ENCODE peak calls at places on chromosomes 12 and 14, in four cellular contexts. S is GM12891, G is GM12878, C is K562. F is an unnamed sample.

GRCh38 chr14:104080557-104081492 is 4.7 kb upstream of the ASPG start:
- DNase-seq in S (no peak), G (no peak), C (no peak), F (no peak)

GRCh38 chr14:91284791-91285548 is 40.5 kb upstream of the GPR68 start:
- DNase-seq in S (no peak), G (no peak), C (no peak), F (no peak)

GRCh38 chr14:104743461-104744380 is 9.2 kb upstream of the SIVA1 start:
- DNase-seq in S (no peak), G (no peak), C (no peak), F (no peak)

GRCh38 chr12:15670756-15671155 is 118.4 kb downstream of the EPS8 start:
- DNase-seq in S (no peak), G (no peak), C (no peak), F (no peak)

GRCh38 chr12:123890536-123890902 is 82.1 kb downstream of the CCDC92 start:
- DNase-seq in S (no peak), G (no peak), C (no peak), F (no peak)

GRCh38 chr14:87312138-87312537 is 680.8 kb downstream of the GALC start:
- DNase-seq in S (no peak), G (no peak), C (no peak), F (no peak)

GRCh38 chr14:32933943-32934890 is 4.5 kb upstream of the NPAS3 start:
- DNase-seq in S (no peak), G (no peak), C (no peak), F (no peak)

GRCh38 chr12:91179315-91179714 is 3.3 kb downstream of the DCN start:
- DNase-seq in S (no peak), G (no peak), C (no peak), F (no peak)

GRCh38 chr14:75831971-75832370 is 149.8 kb downstream of the TGFB3 start:
- DNase-seq in S (no peak), G (no peak), C (peak), F (peak)

GRCh38 chr12:72094490-72094889 is 155.8 kb downstream of the TPH2 start:
- DNase-seq in S (no peak), G (no peak), C (no peak), F (no peak)

GRCh38 chr12:127803545-127803944 is 463.4 kb upstream of the TMEM132C start:
- DNase-seq in S (no peak), G (no peak), C (no peak), F (no peak)

GRCh38 chr12:133264173-133264572 is 28.5 kb upstream of the ANHX start:
- DNase-seq in S (no peak), G (no peak), C (no peak), F (no peak)

GRCh38 chr14:51850651-51851050 is 9.8 kb upstream of the GNG2 start:
- DNase-seq in S (no peak), G (no peak), C (no peak), F (no peak)

GRCh38 chr14:75554482-75554881 is 23.9 kb upstream of the FLVCR2 start:
- DNase-seq in S (no peak), G (no peak), C (no peak), F (no peak)

GRCh38 chr12:112711507-112711906 is 80.0 kb upstream of the RPH3A start:
- DNase-seq in S (no peak), G (no peak), C (no peak), F (no peak)

GRCh38 chr12:112716099-112717093 is 75.2 kb upstream of the RPH3A start:
- DNase-seq in S (no peak), G (no peak), C (peak), F (no peak)

GRCh38 chr12:112711026-112711425 is 80.5 kb upstream of the RPH3A start:
- DNase-seq in S (no peak), G (no peak), C (no peak), F (no peak)

DNA sequence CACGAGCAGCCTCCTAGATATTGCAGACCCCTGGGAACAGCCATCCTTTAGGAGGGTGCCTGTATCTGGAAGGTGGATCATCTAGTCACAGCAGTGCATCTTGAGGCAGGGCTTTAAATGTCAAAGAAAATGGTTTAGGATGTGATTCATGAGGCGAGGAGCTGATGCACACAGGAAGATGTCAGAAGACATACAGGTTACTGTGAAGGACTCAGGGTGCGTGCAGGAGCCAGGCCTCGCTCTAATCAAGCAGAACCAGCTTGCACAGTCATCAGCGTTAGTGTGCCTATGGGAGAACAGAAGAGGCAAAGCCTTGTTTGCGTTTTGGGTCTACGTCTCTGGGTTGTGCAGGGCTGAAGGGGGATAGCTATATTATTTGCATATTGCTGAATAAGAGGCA is 77.4 kb upstream of the RPH3A start:
- DNase-seq in S (no peak), G (no peak), C (no peak), F (no peak)
- TF ChIP-seq SPI1 in S (no peak), G (no peak), C (no peak), F (no peak)

GRCh38 chr12:57904848-57905811 is 36.2 kb upstream of the ATP23 start:
- DNase-seq in S (no peak), G (peak), C (peak), F (peak)

GRCh38 chr12:57905812-57906475 is 35.4 kb upstream of the ATP23 start:
- DNase-seq in S (no peak), G (no peak), C (no peak), F (no peak)

GRCh38 chr12:57906821-57907220 is 34.5 kb upstream of the ATP23 start:
- DNase-seq in S (no peak), G (no peak), C (no peak), F (no peak)

GRCh38 chr12:57902371-57903042 is 38.9 kb upstream of the ATP23 start:
- DNase-seq in S (no peak), G (no peak), C (no peak), F (peak)

GRCh38 chr12:57904426-57904825 is 36.9 kb upstream of the ATP23 start:
- DNase-seq in S (no peak), G (no peak), C (no peak), F (no peak)
- TF ChIP-seq POLR2AphosphoS5 in S (no peak), G (no peak), C (no peak), F (no peak)

DNA sequence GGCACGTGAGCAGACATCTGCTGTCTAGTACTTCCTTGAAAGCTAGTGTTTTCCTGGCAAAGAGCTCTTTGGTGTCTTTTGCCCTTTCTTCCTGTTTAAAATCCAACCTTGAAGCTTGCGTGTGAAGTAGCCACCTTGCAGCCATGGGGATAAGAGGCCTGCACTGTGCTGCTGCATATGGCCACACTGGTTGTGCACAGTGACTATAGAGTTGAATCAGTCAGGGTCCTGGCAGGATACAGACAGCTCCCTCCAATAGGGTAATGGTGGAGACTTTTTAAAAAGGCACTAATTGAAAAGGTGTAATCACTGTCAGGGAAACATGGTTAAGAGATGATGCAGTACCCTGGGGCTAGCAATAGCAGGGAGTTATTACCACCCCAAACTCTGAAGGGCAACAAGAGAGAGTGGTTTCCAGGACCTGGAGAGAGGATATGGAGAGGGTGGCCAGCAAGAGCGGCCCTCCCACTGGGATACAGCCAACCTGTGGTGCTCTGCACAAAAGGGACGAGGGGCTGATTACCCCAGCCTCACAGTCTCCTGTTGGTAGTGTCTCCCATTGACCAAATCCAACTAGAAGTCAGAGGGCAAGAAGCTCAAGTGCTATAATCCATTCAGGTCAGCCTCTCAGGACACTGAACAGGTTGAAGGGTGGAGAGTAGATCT is 4.8 kb upstream of the GLT8D2 start:
- DNase-seq in S (no peak), G (no peak), C (no peak), F (no peak)
- TF ChIP-seq SPI1 in S (no peak), G (no peak), C (no peak), F (no peak)

DNA sequence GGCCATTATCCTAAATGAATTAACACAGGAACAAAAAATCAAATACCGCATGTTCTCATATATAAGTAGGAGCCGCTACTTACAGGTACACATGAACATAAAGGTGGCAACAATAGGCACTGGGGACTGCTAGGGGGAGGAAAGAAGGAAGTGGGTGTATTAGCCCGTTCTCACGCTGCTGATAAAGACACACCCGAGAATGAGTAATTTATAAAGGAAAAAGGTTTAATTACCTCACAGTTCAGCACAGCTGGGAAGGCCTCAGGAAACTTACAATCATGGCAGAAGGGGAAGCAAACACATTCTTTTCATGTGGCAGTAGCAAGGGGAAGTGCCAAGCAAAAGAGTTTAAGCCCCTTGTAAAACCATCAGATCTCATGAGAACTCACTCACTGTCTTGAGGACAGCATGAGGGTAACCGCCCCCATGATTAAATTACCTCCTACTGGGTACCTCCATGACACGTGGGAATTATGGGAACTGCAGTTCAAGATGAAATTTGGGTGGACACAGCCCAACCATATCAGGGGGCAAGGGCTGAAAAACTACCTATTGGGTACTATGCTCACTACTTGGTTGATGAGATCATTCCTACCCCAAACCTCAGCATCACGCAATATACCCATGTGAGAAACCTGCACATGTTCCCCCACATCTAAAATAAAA is 16.4 kb upstream of the MIA2 start:
- DNase-seq in S (no peak), G (no peak), C (no peak), F (no peak)
- TF ChIP-seq POLR2AphosphoS5 in S (no peak), G (no peak), C (no peak), F (no peak)

GRCh38 chr12:74538491-74539258 is 1.0 kb downstream of the ATXN7L3B start:
- DNase-seq in S (no peak), G (no peak), C (peak), F (peak)
- TF ChIP-seq SPI1 in S (no peak), G (no peak), C (no peak), F (no peak)

DNA sequence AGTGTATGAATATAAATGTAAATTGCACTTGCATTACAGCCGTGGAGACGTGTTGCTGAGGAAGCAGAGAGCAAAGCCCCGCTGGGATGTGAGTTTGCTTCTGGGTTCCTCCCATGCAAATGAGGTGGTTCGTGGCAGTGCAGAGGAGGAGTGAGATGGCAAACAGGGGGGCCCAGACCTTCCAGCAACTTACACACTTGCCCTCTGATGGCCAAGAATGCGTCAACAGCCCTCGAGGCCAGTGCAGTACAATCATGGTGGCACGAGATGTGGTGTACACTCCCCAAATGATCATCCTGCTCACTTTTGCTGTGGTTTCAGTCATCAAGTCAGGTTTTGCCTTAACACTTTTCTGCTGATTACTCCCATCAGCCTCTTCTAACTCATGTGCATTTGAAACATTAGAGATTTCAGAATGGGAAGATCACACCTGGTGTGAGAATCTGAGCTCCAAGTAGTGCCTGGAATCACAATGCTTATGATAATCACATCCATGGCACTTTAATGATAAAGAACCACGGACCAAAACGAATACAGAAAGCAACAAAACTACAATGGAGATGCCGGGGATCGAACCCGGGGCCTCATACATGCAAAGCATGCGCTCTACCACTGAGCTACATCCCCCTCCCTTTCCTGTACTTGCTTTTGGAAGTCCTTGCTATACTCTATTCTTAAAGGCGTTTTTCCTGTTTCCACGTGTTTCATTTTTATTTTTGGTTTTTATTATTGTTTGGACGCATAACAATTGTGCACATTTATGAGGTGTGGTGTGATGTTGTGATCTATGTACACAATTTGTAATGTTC is 7.0 kb upstream of the UBC start:
- DNase-seq in S (no peak), G (peak), C (peak), F (peak)
- TF ChIP-seq POLR2AphosphoS5 in S (peak), G (peak), C (no peak), F (no peak)

DNA sequence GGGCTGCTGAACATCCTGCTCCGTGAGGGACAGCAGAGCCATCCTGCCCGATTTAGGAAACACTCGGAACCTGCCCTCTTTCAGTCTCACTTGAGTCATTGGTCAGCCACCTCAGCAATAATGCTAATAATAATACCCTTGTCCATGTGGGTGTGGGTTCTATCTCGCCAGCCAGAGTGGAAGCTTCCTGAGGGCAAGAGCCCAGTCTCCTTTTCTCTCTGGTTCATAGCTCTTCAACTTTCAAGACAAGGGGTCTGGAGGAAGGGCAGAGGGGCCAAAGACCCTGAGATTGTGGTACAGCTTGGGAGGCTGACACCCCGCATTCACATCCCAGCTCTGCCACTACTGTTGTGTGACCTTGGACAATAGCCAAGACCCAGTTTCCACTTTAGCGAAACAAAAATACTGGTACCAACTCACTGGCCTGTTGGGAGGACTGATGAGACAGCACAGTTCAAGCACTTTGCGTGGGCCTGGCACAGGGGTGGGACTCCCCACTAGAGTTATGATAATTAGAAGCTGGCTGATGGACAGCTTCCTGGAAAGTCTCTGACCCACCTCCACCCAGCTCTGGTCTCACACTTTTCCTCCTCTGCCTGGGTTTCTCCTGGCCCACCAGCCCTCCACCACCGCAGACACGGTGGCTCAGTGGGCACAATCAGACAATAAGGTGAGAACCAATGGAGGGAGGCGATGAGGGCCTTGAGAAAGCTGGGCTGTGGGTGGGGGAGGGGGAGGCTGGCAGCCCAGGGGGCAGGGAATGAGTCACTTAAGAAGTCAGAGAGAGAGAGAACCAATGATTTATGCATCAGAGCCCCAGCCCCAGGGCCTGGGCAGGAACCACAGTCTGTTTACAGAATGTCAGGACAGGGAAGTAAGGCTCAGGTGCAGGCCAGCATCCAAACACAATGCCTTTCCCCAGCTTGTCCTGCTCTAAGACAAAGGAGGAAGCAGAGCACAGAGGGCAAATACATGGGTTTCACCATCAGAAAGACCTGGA is 9.6 kb downstream of the FAIM2 start:
- DNase-seq in S (no peak), G (no peak), C (no peak), F (no peak)
- TF ChIP-seq SPI1 in S (no peak), G (no peak), C (no peak), F (no peak)